ENCODE peak calls at places on chromosomes 4 and X, in seven cellular contexts. T is aorta, A is A673, L is transverse colon, X is stomach, S is ovary, G is endothelial cell of umbilical vein. H is an unnamed sample.

GRCh38 chrX:129965166-129965565 is 17.3 kb upstream of the BCORL1 start:
- DNase-seq in T (no peak), A (no peak), L (no peak), X (no peak), S (no peak), G (no peak), H (no peak)

GRCh38 chr4:4518747-4519146 is 23.1 kb downstream of the STX18 start:
- DNase-seq in T (no peak), A (no peak), L (no peak), X (no peak), S (no peak), G (no peak), H (no peak)

GRCh38 chr4:153152453-153153338 is 51.5 kb upstream of the TRIM2 start:
- DNase-seq in T (peak; percentile 70), A (peak; percentile 85), L (peak; percentile 70), X (peak; percentile 50), S (peak; percentile 21), G (peak; percentile 40), H (peak; percentile 37)

GRCh38 chr4:75025432-75025831 is 92.5 kb downstream of the PARM1 start:
- DNase-seq in T (no peak), A (no peak), L (no peak), X (no peak), S (no peak), G (no peak), H (no peak)

GRCh38 chrX:121161501-121161933 is 114.1 kb downstream of the GLUD2 start:
- DNase-seq in T (no peak), A (peak; percentile 84), L (no peak), X (no peak), S (no peak), G (no peak), H (peak; percentile 4)

GRCh38 chr4:102454278-102454677 is 46.9 kb upstream of the NFKB1 start:
- DNase-seq in T (no peak), A (no peak), L (no peak), X (no peak), S (no peak), G (no peak), H (no peak)

GRCh38 chr4:48727666-48728459 is 52.2 kb downstream of the FRYL start:
- DNase-seq in T (no peak), A (no peak), L (no peak), X (no peak), S (no peak), G (no peak), H (no peak)

GRCh38 chr4:184364100-184364921 is 110.0 kb downstream of the IRF2 start:
- DNase-seq in T (no peak), A (no peak), L (no peak), X (no peak), S (no peak), G (no peak), H (no peak)

GRCh38 chrX:48514126-48514806 is 5.5 kb downstream of the PORCN start:
- DNase-seq in T (no peak), A (no peak), L (no peak), X (no peak), S (no peak), G (no peak), H (no peak)

GRCh38 chrX:112852850-112853249 is 12.2 kb upstream of the AMOT start:
- DNase-seq in T (no peak), A (no peak), L (no peak), X (no peak), S (no peak), G (no peak), H (no peak)

GRCh38 chr4:86032476-86033022 is 327.3 kb downstream of the MAPK10 start:
- DNase-seq in T (peak; percentile 63), A (no peak), L (no peak), X (no peak), S (no peak), G (no peak), H (no peak)

GRCh38 chr4:150080335-150080734 is 2.1 kb downstream of the DCLK2 start:
- DNase-seq in T (no peak), A (peak; percentile 40), L (no peak), X (no peak), S (no peak), G (no peak), H (no peak)

GRCh38 chr4:42371306-42372063 is 25.8 kb upstream of the SHISA3 start:
- DNase-seq in T (no peak), A (peak; percentile 57), L (no peak), X (no peak), S (no peak), G (peak; percentile 79), H (peak; percentile 3)

GRCh38 chr4:98522603-98523395 is 135.6 kb downstream of the TSPAN5 start:
- DNase-seq in T (no peak), A (peak; percentile 38), L (no peak), X (no peak), S (no peak), G (peak; percentile 91), H (no peak)

GRCh38 chr4:144733566-144733965 is 87.6 kb downstream of the HHIP start:
- DNase-seq in T (no peak), A (no peak), L (no peak), X (no peak), S (no peak), G (no peak), H (no peak)

GRCh38 chrX:137565921-137566745 is at the start of gene ZIC3:
- DNase-seq in T (peak; percentile 67), A (peak; percentile 85), L (peak; percentile 15), X (peak; percentile 63), S (no peak), G (peak; percentile 25), H (no peak)

GRCh38 chrX:9947395-9947794 is 19.8 kb upstream of the CLDN34 start:
- DNase-seq in T (no peak), A (no peak), L (no peak), X (no peak), S (no peak), G (no peak), H (no peak)

GRCh38 chr4:26028793-26029511 is 114.9 kb downstream of the SMIM20 start:
- DNase-seq in T (peak; percentile 83), A (peak; percentile 22), L (peak; percentile 71), X (peak; percentile 81), S (peak; percentile 42), G (peak; percentile 19), H (peak; percentile 19)

DNA sequence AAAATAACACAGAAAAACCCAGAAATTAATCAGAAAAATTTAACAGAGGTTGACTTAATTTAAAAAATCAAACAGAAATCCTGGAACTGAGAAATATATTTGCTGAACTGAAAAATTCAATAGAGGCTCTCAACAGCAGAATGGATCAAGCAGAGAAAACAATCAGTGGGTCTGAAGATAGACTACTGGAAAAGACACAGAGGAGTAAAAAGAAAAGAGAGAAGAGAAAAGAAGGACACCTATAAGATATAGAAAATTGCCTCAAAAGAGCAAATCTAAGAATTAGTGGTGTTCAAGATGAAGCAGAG is 55.1 kb downstream of the HAUS3 start:
- DNase-seq in T (no peak), A (no peak), L (no peak), X (no peak), S (no peak), G (no peak), H (no peak)
- H3K9me3 ChIP-seq in T (peaks cover 2% of the 10 kb centered on the region), A (peaks cover 6% of the 10 kb centered on the region), L (no peaks in the 10 kb centered on the region), X (no peaks in the 10 kb centered on the region), S (peaks cover 3% of the 10 kb centered on the region), G (no peaks in the 10 kb centered on the region), H (no peaks in the 10 kb centered on the region)

GRCh38 chrX:101195442-101196173 is 24.0 kb upstream of the DRP2 start:
- DNase-seq in T (no peak), A (no peak), L (no peak), X (no peak), S (no peak), G (no peak), H (no peak)
- H3K4me3 ChIP-seq in T (no peak overlapping the region), A (no peak overlapping the region), L (no peak overlapping the region), X (no peak overlapping the region), S (no peak overlapping the region), G (no peak overlapping the region), H (no peak overlapping the region)

DNA sequence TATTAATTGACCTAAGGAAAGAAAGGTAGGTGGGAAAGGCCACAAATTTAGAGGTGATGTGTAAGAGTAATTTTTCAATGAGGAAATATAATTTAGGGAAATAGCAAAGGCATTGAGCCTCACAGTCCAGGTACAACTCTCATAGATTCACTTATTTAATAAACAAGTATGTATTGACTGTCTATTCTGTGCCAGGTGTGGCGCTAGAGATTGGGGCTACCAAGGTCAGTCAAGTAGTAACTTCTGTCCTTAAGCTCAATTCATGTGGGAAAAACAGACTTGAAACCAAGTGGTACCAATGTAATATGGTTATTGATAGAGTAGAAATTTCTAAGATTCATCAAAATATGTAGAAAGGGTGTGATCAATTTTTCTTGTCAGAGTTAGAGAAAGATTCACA is 257.5 kb downstream of the C4orf33 start:
- DNase-seq in T (no peak), A (no peak), L (no peak), X (no peak), S (no peak), G (no peak), H (no peak)
- H3K27me3 ChIP-seq in T (no peaks in the 10 kb centered on the region), A (no peaks in the 10 kb centered on the region), L (no peaks in the 10 kb centered on the region), X (no peaks in the 10 kb centered on the region), S (no peaks in the 10 kb centered on the region), G (no peaks in the 10 kb centered on the region), H (no peaks in the 10 kb centered on the region)

GRCh38 chr4:133147365-133147821 is 1.7 kb upstream of the PCDH10 start:
- DNase-seq in T (peak; percentile 50), A (peak; percentile 21), L (no peak), X (no peak), S (no peak), G (peak; percentile 48), H (no peak)
- H3K9me3 ChIP-seq in T (no peaks in the 10 kb centered on the region), A (no peaks in the 10 kb centered on the region), L (no peaks in the 10 kb centered on the region), X (no peaks in the 10 kb centered on the region), S (no peaks in the 10 kb centered on the region), G (no peaks in the 10 kb centered on the region), H (peaks cover 5% of the 10 kb centered on the region)

H was measured in naive thymus-derived CD4-positive, alpha-beta T cell.